ENCODE peak calls at places on chromosomes 3 and 15, in ten cellular contexts. O is astrocyte; B is Peyer's patch; J is PC-3; P is colonic mucosa; A is neuronal stem cell; W is GM23338; S is IMR-90; F is CD8-positive, alpha-beta memory T cell; Z is right cardiac atrium. N is an unnamed sample. For H3K27me3 and H3K4me1, the result is how much of the 10 kb centered on the place peaks cover.

GRCh38 chr3:39109086-39109485 is 1.6 kb downstream of the TTC21A start:
- DNase-seq in O (no peak), B (no peak), J (no peak), P (peak), A (no peak), W (no peak), S (no peak), F (no peak), Z (no peak), N (no peak)

GRCh38 chr3:102733811-102734574 is 299.2 kb downstream of the ZPLD1 start:
- DNase-seq in O (peak), B (no peak), J (peak), P (no peak), A (peak), W (peak), S (no peak), F (no peak), Z (no peak), N (no peak)

GRCh38 chr15:29925227-29926082 is 103.2 kb upstream of the TJP1 start:
- DNase-seq in O (peak), B (peak), J (peak), P (peak), A (peak), W (peak), S (peak), F (peak), Z (peak), N (peak)

GRCh38 chr3:36494461-36495109 is 114.3 kb downstream of the STAC start:
- DNase-seq in O (peak), B (peak), J (no peak), P (peak), A (no peak), W (no peak), S (peak), F (no peak), Z (peak), N (peak)

GRCh38 chr3:87634426-87634825 is 358.0 kb upstream of the POU1F1 start:
- DNase-seq in O (no peak), B (no peak), J (no peak), P (no peak), A (no peak), W (no peak), S (no peak), F (no peak), Z (no peak), N (no peak)

GRCh38 chr3:126472277-126473006 is 3.2 kb downstream of the ZXDC start:
- DNase-seq in O (peak), B (peak), J (peak), P (no peak), A (no peak), W (no peak), S (peak), F (no peak), Z (peak), N (peak)

GRCh38 chr3:49712166-49712565 is 7.3 kb downstream of the AMIGO3 start:
- DNase-seq in O (no peak), B (no peak), J (no peak), P (no peak), A (no peak), W (no peak), S (no peak), F (no peak), Z (no peak), N (no peak)

GRCh38 chr15:51135276-51135675 is 40.6 kb upstream of the TNFAIP8L3 start:
- DNase-seq in O (peak), B (no peak), J (no peak), P (no peak), A (no peak), W (no peak), S (no peak), F (no peak), Z (no peak), N (no peak)

GRCh38 chr15:39251413-39252197 is 329.3 kb upstream of the THBS1 start:
- DNase-seq in O (peak), B (no peak), J (no peak), P (no peak), A (no peak), W (no peak), S (peak), F (no peak), Z (no peak), N (no peak)

GRCh38 chr15:43133429-43134156 is at the start of gene TMEM62:
- DNase-seq in O (peak), B (peak), J (peak), P (peak), A (peak), W (peak), S (peak), F (peak), Z (peak), N (peak)

GRCh38 chr3:179809639-179810038 is 156.8 kb downstream of the USP13 start:
- DNase-seq in O (no peak), B (no peak), J (no peak), P (no peak), A (no peak), W (no peak), S (no peak), F (no peak), Z (no peak), N (no peak)

GRCh38 chr3:98722389-98722788 is 40.8 kb upstream of the ST3GAL6 start:
- DNase-seq in O (no peak), B (no peak), J (no peak), P (no peak), A (no peak), W (peak), S (no peak), F (no peak), Z (no peak), N (no peak)

GRCh38 chr3:29331035-29331434 is 50.2 kb downstream of the RBMS3 start:
- DNase-seq in O (no peak), B (no peak), J (no peak), P (no peak), A (no peak), W (no peak), S (no peak), F (no peak), Z (no peak), N (no peak)

GRCh38 chr15:77026501-77027110 is 31.7 kb downstream of the PSTPIP1 start:
- DNase-seq in O (no peak), B (peak), J (no peak), P (peak), A (no peak), W (no peak), S (no peak), F (no peak), Z (no peak), N (peak)

GRCh38 chr3:157589168-157589567 is 86.0 kb upstream of the VEPH1 start:
- DNase-seq in O (no peak), B (no peak), J (no peak), P (no peak), A (no peak), W (no peak), S (no peak), F (no peak), Z (no peak), N (no peak)

GRCh38 chr3:127556565-127556964 is 34.0 kb downstream of the TPRA1 start:
- DNase-seq in O (no peak), B (no peak), J (no peak), P (no peak), A (no peak), W (peak), S (no peak), F (no peak), Z (no peak), N (no peak)

GRCh38 chr15:84099181-84099580 is 136.4 kb upstream of the GOLGA6L4 start:
- DNase-seq in O (peak), B (peak), J (peak), P (no peak), A (no peak), W (no peak), S (no peak), F (no peak), Z (peak), N (no peak)

GRCh38 chr3:79383402-79384012 is 384.3 kb downstream of the ROBO1 start:
- DNase-seq in O (peak), B (no peak), J (peak), P (no peak), A (no peak), W (peak), S (peak), F (no peak), Z (no peak), N (no peak)

GRCh38 chr15:60651155-60651554 is 172.2 kb upstream of the ICE2 start:
- DNase-seq in O (no peak), B (no peak), J (no peak), P (no peak), A (no peak), W (no peak), S (no peak), F (no peak), Z (no peak), N (no peak)

GRCh38 chr15:60648928-60649679 is 170.2 kb upstream of the ICE2 start:
- DNase-seq in O (no peak), B (no peak), J (no peak), P (no peak), A (no peak), W (no peak), S (no peak), F (no peak), Z (no peak), N (no peak)

GRCh38 chr15:60652245-60652644 is 173.3 kb upstream of the ICE2 start:
- DNase-seq in O (no peak), B (no peak), J (no peak), P (no peak), A (no peak), W (no peak), S (no peak), F (no peak), Z (no peak), N (no peak)

GRCh38 chr15:60651734-60652141 is 172.8 kb upstream of the ICE2 start:
- DNase-seq in O (no peak), B (no peak), J (no peak), P (no peak), A (no peak), W (peak), S (no peak), F (no peak), Z (no peak), N (no peak)

GRCh38 chr15:60649845-60650548 is 171.1 kb upstream of the ICE2 start:
- DNase-seq in O (no peak), B (peak), J (no peak), P (no peak), A (no peak), W (peak), S (peak), F (peak), Z (no peak), N (no peak)
- H3K27me3 ChIP-seq in O (under half), B (under half), J (half or more), P (under half), A (under half), W (under half), S (under half), F (under half), Z (under half), N (under half)

DNA sequence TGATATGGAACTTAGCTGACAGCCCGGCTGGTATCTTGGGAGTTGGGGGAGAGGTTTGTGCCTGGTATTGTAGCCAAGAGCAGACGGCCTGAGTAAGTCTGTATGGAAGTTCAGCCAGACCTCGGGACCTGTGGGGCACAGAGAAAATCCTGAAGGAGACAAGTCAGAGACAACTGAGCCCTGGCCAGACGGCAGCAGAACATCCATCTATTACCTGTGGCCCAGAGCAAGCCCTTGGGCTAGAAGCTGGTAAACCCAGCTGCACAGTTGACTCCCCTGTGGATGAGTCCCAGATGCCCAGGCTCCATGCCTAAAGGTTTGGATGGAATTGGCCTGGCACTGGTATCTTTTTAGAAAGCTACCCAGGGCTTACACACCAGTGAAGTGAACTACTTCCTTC is 70.4 kb upstream of the DLG1 start:
- DNase-seq in O (no peak), B (no peak), J (no peak), P (no peak), A (no peak), W (no peak), S (no peak), F (no peak), Z (no peak), N (no peak)
- H3K4me1 ChIP-seq in O (half or more), B (under half), J (half or more), P (under half), A (under half), W (under half), S (under half), F (under half), Z (under half), N (under half)

GRCh38 chr3:43956945-43957344 is 266.2 kb downstream of the ABHD5 start:
- DNase-seq in O (no peak), B (no peak), J (no peak), P (no peak), A (no peak), W (no peak), S (no peak), F (no peak), Z (no peak), N (no peak)
- H3K27me3 ChIP-seq in O (under half), B (under half), J (under half), P (under half), A (under half), W (under half), S (under half), F (under half), Z (under half), N (under half)

GRCh38 chr3:12962292-12962691 is 110.9 kb downstream of the IQSEC1 start:
- DNase-seq in O (no peak), B (no peak), J (no peak), P (no peak), A (no peak), W (no peak), S (no peak), F (no peak), Z (no peak), N (no peak)
- H3K4me1 ChIP-seq in O (under half), B (under half), J (under half), P (under half), A (under half), W (under half), S (under half), F (half or more), Z (half or more), N (half or more)

DNA sequence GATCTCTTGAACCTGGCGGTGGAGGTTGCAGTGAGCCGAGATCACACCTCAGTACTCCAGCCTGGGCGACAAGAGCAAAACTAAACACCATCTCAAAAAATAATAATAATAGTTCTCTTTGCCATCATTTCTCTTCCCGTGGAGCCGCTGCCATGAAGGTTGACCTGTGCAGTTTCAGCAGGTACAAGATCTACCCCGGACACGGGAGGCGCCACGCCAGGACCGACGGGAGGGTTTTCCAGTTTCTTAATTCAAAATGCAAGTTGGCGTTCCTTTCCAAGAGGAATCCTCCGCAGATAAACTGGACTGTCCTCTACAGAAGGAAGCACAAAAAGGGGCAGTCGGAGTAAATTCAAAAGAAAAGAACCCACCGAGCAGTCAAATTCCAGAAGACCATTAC is 11.3 kb upstream of the PPP1R2 start:
- DNase-seq in O (no peak), B (no peak), J (no peak), P (no peak), A (no peak), W (no peak), S (no peak), F (no peak), Z (no peak), N (no peak)
- H3K27me3 ChIP-seq in O (under half), B (under half), J (under half), P (under half), A (under half), W (under half), S (under half), F (under half), Z (under half), N (under half)

GRCh38 chr3:132784502-132785025 is 62.4 kb upstream of the NPHP3 start:
- DNase-seq in O (peak), B (no peak), J (no peak), P (no peak), A (no peak), W (no peak), S (no peak), F (no peak), Z (no peak), N (no peak)

GRCh38 chr3:132781922-132782321 is 59.7 kb upstream of the NPHP3 start:
- DNase-seq in O (no peak), B (no peak), J (no peak), P (no peak), A (no peak), W (no peak), S (no peak), F (no peak), Z (no peak), N (no peak)

GRCh38 chr3:132786890-132787289 is 64.7 kb upstream of the NPHP3 start:
- DNase-seq in O (no peak), B (no peak), J (no peak), P (no peak), A (no peak), W (no peak), S (no peak), F (no peak), Z (no peak), N (no peak)

GRCh38 chr3:132785292-132785691 is 63.1 kb upstream of the NPHP3 start:
- DNase-seq in O (no peak), B (no peak), J (no peak), P (no peak), A (no peak), W (no peak), S (no peak), F (no peak), Z (no peak), N (no peak)

GRCh38 chr3:132783152-132783551 is 60.9 kb upstream of the NPHP3 start:
- DNase-seq in O (peak), B (no peak), J (peak), P (no peak), A (no peak), W (peak), S (no peak), F (no peak), Z (no peak), N (no peak)
- H3K4me1 ChIP-seq in O (under half), B (under half), J (under half), P (under half), A (under half), W (under half), S (under half), F (under half), Z (under half), N (under half)

GRCh38 chr3:170751083-170751893 is 118.7 kb downstream of the RPL22L1 start:
- DNase-seq in O (peak), B (no peak), J (peak), P (peak), A (no peak), W (no peak), S (peak), F (no peak), Z (peak), N (no peak)
- H3K27me3 ChIP-seq in O (under half), B (under half), J (under half), P (under half), A (under half), W (under half), S (under half), F (under half), Z (under half), N (under half)